ENCODE peak calls at places on chromosomes 7 and 10, in eight cellular contexts. D is T-helper 17 cell, U is left colon, Z is left ventricle myocardium superior, K is PC-9, B is endodermal cell, X is GM12865, J is iPS DF 19.7. R is an unnamed sample.

GRCh38 chr10:132141526-132142395 is 45.0 kb upstream of the DPYSL4 start:
- DNase-seq in D (peak; percentile 5), U (no peak), Z (peak; percentile 25), K (no peak), B (no peak), X (no peak), J (no peak), R (no peak)

GRCh38 chr10:71685554-71686202 is 33.9 kb downstream of the C10orf105 start:
- DNase-seq in D (no peak), U (no peak), Z (no peak), K (no peak), B (no peak), X (no peak), J (no peak), R (no peak)

GRCh38 chr10:128178319-128178937 is 52.2 kb upstream of the MKI67 start:
- DNase-seq in D (no peak), U (no peak), Z (no peak), K (no peak), B (peak; percentile 88), X (peak; percentile 53), J (peak; percentile 15), R (no peak)

GRCh38 chr7:2150445-2150815 is 82.3 kb downstream of the MAD1L1 start:
- DNase-seq in D (no peak), U (no peak), Z (peak; percentile 26), K (no peak), B (no peak), X (no peak), J (no peak), R (no peak)

GRCh38 chr10:123284022-123284421 is 129.8 kb downstream of the BUB3 start:
- DNase-seq in D (no peak), U (no peak), Z (no peak), K (no peak), B (peak; percentile 34), X (no peak), J (no peak), R (no peak)

GRCh38 chr10:111007486-111007885 is 69.3 kb upstream of the ADRA2A start:
- DNase-seq in D (no peak), U (no peak), Z (no peak), K (no peak), B (no peak), X (no peak), J (no peak), R (no peak)

GRCh38 chr7:154795437-154795836 is 207.5 kb downstream of the PAXIP1 start:
- DNase-seq in D (no peak), U (no peak), Z (no peak), K (no peak), B (no peak), X (no peak), J (no peak), R (peak; percentile 39)

GRCh38 chr10:90652519-90652918 is 205.3 kb downstream of the HTR7 start:
- DNase-seq in D (no peak), U (no peak), Z (no peak), K (no peak), B (peak; percentile 59), X (peak; percentile 17), J (no peak), R (no peak)

GRCh38 chr10:18659784-18660561 is 742 bp downstream of the ARL5B start:
- DNase-seq in D (no peak), U (peak; percentile 75), Z (no peak), K (peak; percentile 78), B (peak; percentile 57), X (peak; percentile 53), J (no peak), R (peak; percentile 13)

GRCh38 chr7:135260930-135261721 is 27.5 kb downstream of the STRA8 start:
- DNase-seq in D (no peak), U (no peak), Z (no peak), K (no peak), B (peak; percentile 34), X (no peak), J (no peak), R (no peak)

GRCh38 chr10:69413221-69413865 is 3.4 kb downstream of the TACR2 start:
- DNase-seq in D (no peak), U (peak; percentile 72), Z (peak; percentile 76), K (no peak), B (peak; percentile 92), X (peak; percentile 47), J (no peak), R (peak; percentile 62)

GRCh38 chr7:33903770-33904679 is 1.3 kb upstream of the BMPER start:
- DNase-seq in D (no peak), U (no peak), Z (peak; percentile 66), K (no peak), B (peak; percentile 84), X (no peak), J (no peak), R (no peak)

GRCh38 chr7:128152721-128153120 is 88.4 kb upstream of the LEP start:
- DNase-seq in D (no peak), U (no peak), Z (no peak), K (no peak), B (peak; percentile 13), X (no peak), J (no peak), R (no peak)

GRCh38 chr10:32985781-32986350 is 27.8 kb upstream of the ITGB1 start:
- DNase-seq in D (no peak), U (no peak), Z (no peak), K (peak; percentile 86), B (no peak), X (peak; percentile 21), J (no peak), R (no peak)

GRCh38 chr7:88147949-88148348 is 71.9 kb downstream of the SRI start:
- DNase-seq in D (no peak), U (no peak), Z (no peak), K (no peak), B (no peak), X (no peak), J (no peak), R (no peak)

GRCh38 chr10:70678757-70679489 is 6.6 kb downstream of the ADAMTS14 start:
- DNase-seq in D (no peak), U (no peak), Z (no peak), K (no peak), B (no peak), X (no peak), J (no peak), R (no peak)

GRCh38 chr7:148584154-148584827 is 6.3 kb upstream of the C7orf33 start:
- DNase-seq in D (no peak), U (no peak), Z (no peak), K (no peak), B (no peak), X (peak; percentile 61), J (no peak), R (no peak)

GRCh38 chr10:133249975-133250754 is 12.5 kb downstream of the VENTX start:
- DNase-seq in D (no peak), U (no peak), Z (no peak), K (no peak), B (no peak), X (no peak), J (no peak), R (no peak)

R was measured in frontal cortex.